ENCODE peak calls at places on chromosome 3, in five cellular contexts. I is BE2C; T is CD4-positive, alpha-beta T cell; Y is COR-L47; M is stimulated activated CD8-positive, alpha-beta memory T cell treated with anti-CD3 and anti-CD28 coated beads, Interleukin-15, amount 100 ng/mL, for 24 hours. S is an unnamed sample.

GRCh38 chr3:632571-633170 is 436.1 kb downstream of the CHL1 start:
- DNase-seq in I (peak), T (no peak), Y (peak), M (no peak), S (no peak)

GRCh38 chr3:41961061-41961749 is 698 bp downstream of the ULK4 start:
- DNase-seq in I (peak), T (peak), Y (peak), M (peak), S (peak)

GRCh38 chr3:97841956-97842355 is 20.1 kb downstream of the CRYBG3 start:
- DNase-seq in I (no peak), T (no peak), Y (no peak), M (no peak), S (no peak)

GRCh38 chr3:15064299-15064834 is 748 bp downstream of the MRPS25 start:
- DNase-seq in I (no peak), T (no peak), Y (no peak), M (no peak), S (no peak)

GRCh38 chr3:148551767-148552260 is 145.9 kb upstream of the AGTR1 start:
- DNase-seq in I (no peak), T (no peak), Y (no peak), M (no peak), S (no peak)

GRCh38 chr3:129233538-129233937 is 15.9 kb upstream of the COPG1 start:
- DNase-seq in I (no peak), T (no peak), Y (no peak), M (no peak), S (no peak)

GRCh38 chr3:95162794-95163193 is 1099.9 kb downstream of the NSUN3 start:
- DNase-seq in I (no peak), T (no peak), Y (no peak), M (no peak), S (no peak)

GRCh38 chr3:63877737-63878393 is 14.2 kb downstream of the ATXN7 start:
- DNase-seq in I (no peak), T (no peak), Y (no peak), M (no peak), S (no peak)

GRCh38 chr3:73683706-73684105 is 59.0 kb upstream of the PDZRN3 start:
- DNase-seq in I (no peak), T (no peak), Y (no peak), M (no peak), S (no peak)

GRCh38 chr3:194251891-194252560 is 99.1 kb downstream of the CPN2 start:
- DNase-seq in I (no peak), T (no peak), Y (no peak), M (no peak), S (no peak)

GRCh38 chr3:46091971-46092703 is 64.9 kb upstream of the XCR1 start:
- DNase-seq in I (no peak), T (no peak), Y (no peak), M (no peak), S (no peak)

GRCh38 chr3:120224249-120224648 is 60.8 kb downstream of the GPR156 start:
- DNase-seq in I (no peak), T (no peak), Y (no peak), M (no peak), S (no peak)

GRCh38 chr3:116340680-116341216 is 104.5 kb downstream of the LSAMP start:
- DNase-seq in I (no peak), T (no peak), Y (no peak), M (no peak), S (no peak)

GRCh38 chr3:177906573-177907229 is 629.5 kb upstream of the KCNMB2 start:
- DNase-seq in I (no peak), T (no peak), Y (no peak), M (no peak), S (no peak)

S was measured in T-helper 1 cell.